ENCODE peak calls at places on chromosome 1, in four cellular contexts. T, S, Y and W are unnamed samples.

GRCh38 chr1:229470406-229471043 is 36.6 kb upstream of the ACTA1 start:
- DNase-seq in T (no peak), S (no peak), Y (no peak), W (no peak)

GRCh38 chr1:204258213-204259115 is 44.7 kb upstream of the GOLT1A start:
- DNase-seq in T (peak; percentile 78), S (no peak), Y (peak; percentile 61), W (no peak)

GRCh38 chr1:219498666-219499065 is 114.2 kb downstream of the ZC3H11B start:
- DNase-seq in T (peak; percentile 46), S (no peak), Y (no peak), W (no peak)

GRCh38 chr1:10938741-10939417 is 73.6 kb upstream of the TARDBP start:
- DNase-seq in T (no peak), S (no peak), Y (no peak), W (no peak)

GRCh38 chr1:114342376-114342775 is 168.6 kb downstream of the TRIM33 start:
- DNase-seq in T (no peak), S (peak; percentile 44), Y (no peak), W (no peak)

GRCh38 chr1:152752225-152752624 is 5.6 kb upstream of the KPRP start:
- DNase-seq in T (peak; percentile 96), S (no peak), Y (no peak), W (no peak)

GRCh38 chr1:206796984-206797402 is 24.7 kb upstream of the IL10 start:
- DNase-seq in T (no peak), S (no peak), Y (no peak), W (no peak)

GRCh38 chr1:235077571-235078479 is 50.8 kb downstream of the TOMM20 start:
- DNase-seq in T (peak; percentile 25), S (peak; percentile 59), Y (no peak), W (no peak)

GRCh38 chr1:220129479-220130210 is 35.7 kb downstream of the IARS2 start:
- DNase-seq in T (no peak), S (no peak), Y (no peak), W (no peak)

GRCh38 chr1:168719306-168720111 is 9.5 kb downstream of the DPT start:
- DNase-seq in T (peak; percentile 30), S (no peak), Y (no peak), W (no peak)

GRCh38 chr1:109547412-109548320 is 749 bp upstream of the GNAI3 start:
- DNase-seq in T (peak; percentile 64), S (no peak), Y (no peak), W (no peak)

GRCh38 chr1:85464497-85465098 is 361 bp downstream of the DDAH1 start:
- DNase-seq in T (peak; percentile 90), S (peak; percentile 70), Y (no peak), W (no peak)

GRCh38 chr1:74395492-74395891 is 116.9 kb downstream of the LRRC53 start:
- DNase-seq in T (peak; percentile 7), S (peak; percentile 34), Y (no peak), W (no peak)

GRCh38 chr1:19343617-19344350 is 31.7 kb downstream of the SLC66A1 start:
- DNase-seq in T (no peak), S (no peak), Y (no peak), W (no peak)

GRCh38 chr1:42767510-42767924 is 468 bp downstream of the C1orf50 start:
- DNase-seq in T (no peak), S (no peak), Y (no peak), W (no peak)

GRCh38 chr1:119946724-119947123 is 50.4 kb upstream of the ADAM30 start:
- DNase-seq in T (peak; percentile 23), S (no peak), Y (no peak), W (no peak)

GRCh38 chr1:158113759-158114127 is 67.0 kb upstream of the CD1D start:
- DNase-seq in T (no peak), S (no peak), Y (no peak), W (no peak)

GRCh38 chr1:66240491-66241484 is 293.2 kb upstream of the SGIP1 start:
- DNase-seq in T (no peak), S (no peak), Y (no peak), W (no peak)

GRCh38 chr1:210222288-210223006 is 10.1 kb upstream of the SERTAD4 start:
- DNase-seq in T (no peak), S (peak; percentile 50), Y (no peak), W (no peak)

GRCh38 chr1:34844252-34844634 is 15.3 kb downstream of the SMIM12 start:
- DNase-seq in T (no peak), S (no peak), Y (no peak), W (no peak)

GRCh38 chr1:40802078-40803075 is 18.8 kb downstream of the KCNQ4 start:
- DNase-seq in T (peak; percentile 92), S (peak; percentile 84), Y (no peak), W (peak; percentile 84)

GRCh38 chr1:26045712-26046312 is at the start of gene SLC30A2:
- DNase-seq in T (peak; percentile 38), S (no peak), Y (no peak), W (no peak)

GRCh38 chr1:240611619-240612490 is at the start of gene GREM2:
- DNase-seq in T (peak; percentile 94), S (peak; percentile 37), Y (no peak), W (peak; percentile 8)

GRCh38 chr1:82515650-82516049 is 714.9 kb downstream of the ADGRL2 start:
- DNase-seq in T (no peak), S (no peak), Y (no peak), W (no peak)

GRCh38 chr1:231636157-231636556 is 9.6 kb downstream of the DISC1 start:
- DNase-seq in T (peak; percentile 73), S (no peak), Y (no peak), W (no peak)

GRCh38 chr1:25572708-25573590 is 29.5 kb downstream of the LDLRAP1 start:
- DNase-seq in T (peak; percentile 81), S (no peak), Y (no peak), W (peak; percentile 17)

GRCh38 chr1:29121516-29121937 is 2.2 kb downstream of the TMEM200B start:
- DNase-seq in T (peak; percentile 46), S (no peak), Y (no peak), W (no peak)

GRCh38 chr1:223482766-223483165 is 89.6 kb downstream of the CCDC185 start:
- DNase-seq in T (peak; percentile 29), S (no peak), Y (no peak), W (no peak)

GRCh38 chr1:223483511-223483910 is 90.3 kb downstream of the CCDC185 start:
- DNase-seq in T (no peak), S (no peak), Y (no peak), W (no peak)

GRCh38 chr1:223479261-223479660 is 86.0 kb downstream of the CCDC185 start:
- DNase-seq in T (no peak), S (no peak), Y (no peak), W (no peak)

GRCh38 chr1:223479718-223480425 is 86.7 kb downstream of the CCDC185 start:
- DNase-seq in T (peak; percentile 24), S (no peak), Y (no peak), W (no peak)

GRCh38 chr1:223482132-223482531 is 88.9 kb downstream of the CCDC185 start:
- DNase-seq in T (no peak), S (no peak), Y (no peak), W (no peak)
- H3K4me3 ChIP-seq in T (no peak overlapping the region), S (no peak overlapping the region), Y (no peak overlapping the region), W (no peak overlapping the region)

GRCh38 chr1:174408142-174408541 is 39.6 kb upstream of the GPR52 start:
- DNase-seq in T (peak; percentile 18), S (no peak), Y (no peak), W (no peak)

GRCh38 chr1:174417921-174418320 is 29.8 kb upstream of the GPR52 start:
- DNase-seq in T (no peak), S (no peak), Y (no peak), W (no peak)

GRCh38 chr1:174414205-174414604 is 33.6 kb upstream of the GPR52 start:
- DNase-seq in T (peak; percentile 16), S (no peak), Y (no peak), W (no peak)

GRCh38 chr1:174407705-174408104 is 40.1 kb upstream of the GPR52 start:
- DNase-seq in T (peak; percentile 31), S (no peak), Y (no peak), W (no peak)

DNA sequence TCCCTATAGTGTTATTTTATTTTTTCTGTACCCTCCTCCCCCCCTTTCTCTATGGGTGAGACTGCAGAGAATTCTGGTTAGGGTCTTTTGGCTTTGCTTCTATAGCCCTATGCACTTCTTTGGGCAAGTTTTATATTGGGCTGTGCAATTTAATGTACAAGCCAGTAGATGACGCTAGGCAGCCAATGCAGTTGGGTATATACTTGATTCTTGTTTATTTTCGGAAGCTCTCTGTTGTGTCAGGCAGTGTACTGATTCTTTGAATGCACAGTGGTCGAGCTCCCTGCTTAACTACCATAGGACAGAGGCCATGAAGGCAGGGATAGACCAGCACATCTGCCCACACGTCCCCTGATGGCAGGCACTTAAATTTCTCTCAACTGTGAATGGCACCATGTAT is 34.1 kb upstream of the GPR52 start:
- DNase-seq in T (peak; percentile 47), S (no peak), Y (peak; percentile 5), W (no peak)
- H3K4me3 ChIP-seq in T (no peak overlapping the region), S (no peak overlapping the region), Y (no peak overlapping the region), W (no peak overlapping the region)

DNA sequence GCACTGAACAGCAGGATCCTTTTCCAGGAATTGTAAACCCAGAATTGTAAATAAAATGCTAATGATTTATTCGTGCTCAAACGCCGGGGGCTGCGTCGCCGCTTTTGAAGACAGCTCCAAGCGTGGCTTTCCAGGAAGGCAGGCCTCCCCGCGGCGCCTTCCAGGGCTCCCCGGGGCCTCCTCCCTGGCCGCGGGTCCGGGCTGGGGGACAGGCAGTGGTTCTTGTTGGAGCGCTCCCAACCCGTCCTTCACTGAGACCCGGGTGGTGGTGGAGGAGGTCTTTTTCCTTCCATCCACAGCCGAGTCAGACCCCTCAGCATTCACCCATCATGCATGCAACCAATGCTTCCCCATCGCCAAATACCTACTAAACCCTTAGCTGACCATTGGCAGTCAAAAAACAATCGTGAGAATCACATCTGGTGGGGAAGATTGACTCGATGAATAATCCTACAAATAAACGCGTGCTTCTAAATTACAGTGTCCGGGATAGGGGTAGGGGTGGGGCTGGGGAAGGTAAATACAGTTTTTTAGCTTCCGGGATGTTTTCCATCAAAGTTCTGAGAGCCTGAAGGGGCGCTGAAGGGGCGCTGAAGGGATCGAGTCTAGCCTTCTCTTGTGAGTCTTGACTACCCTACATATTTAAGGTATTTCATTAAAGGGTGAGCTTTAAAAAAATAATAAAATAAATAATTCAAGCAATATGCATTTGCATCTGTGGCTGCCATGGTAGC is 40.7 kb downstream of the RRAGC start:
- DNase-seq in T (no peak), S (no peak), Y (no peak), W (no peak)
- H3K4me3 ChIP-seq in T (no peak overlapping the region), S (no peak overlapping the region), Y (peak overlapping the region; percentile 78), W (no peak overlapping the region)

GRCh38 chr1:68378296-68379084 is 71.3 kb downstream of the RPE65 start:
- DNase-seq in T (peak; percentile 81), S (no peak), Y (no peak), W (no peak)

GRCh38 chr1:68375919-68376318 is 73.8 kb downstream of the RPE65 start:
- DNase-seq in T (peak; percentile 32), S (no peak), Y (no peak), W (no peak)

GRCh38 chr1:68376441-68376840 is 73.3 kb downstream of the RPE65 start:
- DNase-seq in T (no peak), S (no peak), Y (no peak), W (no peak)

GRCh38 chr1:68377098-68377497 is 72.7 kb downstream of the RPE65 start:
- DNase-seq in T (no peak), S (no peak), Y (no peak), W (no peak)

DNA sequence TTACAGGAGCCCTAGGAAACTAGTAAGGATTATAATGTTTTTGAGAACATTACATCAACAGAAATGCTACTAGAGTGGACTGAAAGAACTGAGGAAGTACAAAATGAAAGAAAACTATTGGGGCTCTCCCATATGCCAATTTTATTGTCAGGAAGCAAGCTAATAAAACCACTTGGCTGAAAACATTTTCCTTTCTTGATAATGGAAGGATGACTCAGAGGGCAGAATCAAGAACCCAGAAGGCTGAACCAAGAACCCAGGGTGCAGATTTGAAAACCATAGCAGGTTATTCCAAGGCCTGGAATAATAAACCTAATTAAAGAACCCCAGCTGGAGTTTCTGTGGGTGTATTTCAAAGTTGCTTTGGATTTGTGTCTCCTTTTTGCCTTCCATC is 70.7 kb downstream of the RPE65 start:
- DNase-seq in T (peak; percentile 35), S (no peak), Y (no peak), W (no peak)
- H3K4me3 ChIP-seq in T (no peak overlapping the region), S (no peak overlapping the region), Y (no peak overlapping the region), W (no peak overlapping the region)